ENCODE peak calls at places on chromosomes 5 and 9, in five cellular contexts. V, R, D, C and H are unnamed samples. For H3K9me3, the result is how much of the 10 kb centered on the place peaks cover.

GRCh38 chr9:34783951-34784487 is 74.1 kb upstream of the CCL21 start:
- DNase-seq in V (no peak), R (no peak), D (no peak), C (no peak), H (no peak)

GRCh38 chr5:71938886-71939285 is 168.4 kb upstream of the MAP1B start:
- DNase-seq in V (no peak), R (no peak), D (no peak), C (no peak), H (peak)

GRCh38 chr5:148559461-148559860 is 94.9 kb downstream of the HTR4 start:
- DNase-seq in V (no peak), R (no peak), D (no peak), C (no peak), H (no peak)

GRCh38 chr5:107869459-107870115 is 198.8 kb upstream of the EFNA5 start:
- DNase-seq in V (no peak), R (peak), D (no peak), C (no peak), H (peak)

GRCh38 chr9:27183151-27183550 is 74.1 kb downstream of the TEK start:
- DNase-seq in V (no peak), R (no peak), D (no peak), C (no peak), H (no peak)

GRCh38 chr9:114693248-114693895 is 11.4 kb upstream of the TEX48 start:
- DNase-seq in V (no peak), R (no peak), D (no peak), C (no peak), H (no peak)

GRCh38 chr5:9009931-9010652 is 535.8 kb downstream of the SEMA5A start:
- DNase-seq in V (no peak), R (peak), D (no peak), C (no peak), H (no peak)

GRCh38 chr5:40790947-40791593 is 7.1 kb downstream of the PRKAA1 start:
- DNase-seq in V (no peak), R (peak), D (no peak), C (no peak), H (no peak)

GRCh38 chr9:131382850-131383729 is 10.8 kb upstream of the PRRC2B start:
- DNase-seq in V (no peak), R (peak), D (peak), C (no peak), H (peak)

GRCh38 chr5:132221781-132222648 is 5.6 kb downstream of the P4HA2 start:
- DNase-seq in V (peak), R (peak), D (peak), C (peak), H (no peak)

GRCh38 chr5:136130581-136130980 is 2.1 kb upstream of the SMAD5 start:
- DNase-seq in V (no peak), R (no peak), D (no peak), C (no peak), H (no peak)

GRCh38 chr9:114033397-114034103 is 44.5 kb downstream of the AMBP start:
- DNase-seq in V (peak), R (no peak), D (no peak), C (no peak), H (peak)

GRCh38 chr9:89616411-89616810 is 11.6 kb downstream of the GADD45G start:
- DNase-seq in V (no peak), R (no peak), D (no peak), C (no peak), H (no peak)

GRCh38 chr5:172141949-172142319 is 46.1 kb downstream of the STK10 start:
- DNase-seq in V (no peak), R (no peak), D (no peak), C (no peak), H (no peak)

GRCh38 chr5:61275841-61276240 is 56.2 kb upstream of the ZSWIM6 start:
- DNase-seq in V (peak), R (peak), D (peak), C (no peak), H (no peak)

GRCh38 chr9:94945191-94946144 is 219.0 kb downstream of the AOPEP start:
- DNase-seq in V (no peak), R (peak), D (peak), C (peak), H (peak)

GRCh38 chr5:43553381-43553780 is 3.5 kb downstream of the PAIP1 start:
- DNase-seq in V (no peak), R (peak), D (no peak), C (no peak), H (no peak)

GRCh38 chr5:57320552-57320951 is 146.7 kb downstream of the GPBP1 start:
- DNase-seq in V (no peak), R (no peak), D (no peak), C (no peak), H (no peak)

GRCh38 chr5:55176176-55176818 is 3.3 kb upstream of the CDC20B start:
- DNase-seq in V (peak), R (no peak), D (peak), C (peak), H (peak)

GRCh38 chr5:128304121-128304520 is 220.6 kb downstream of the SLC12A2 start:
- DNase-seq in V (no peak), R (peak), D (no peak), C (no peak), H (no peak)

GRCh38 chr9:97220894-97221477 is 86.5 kb upstream of the CCDC180 start:
- DNase-seq in V (peak), R (no peak), D (no peak), C (no peak), H (peak)

GRCh38 chr9:33180526-33181184 is 13.5 kb upstream of the B4GALT1 start:
- DNase-seq in V (no peak), R (peak), D (no peak), C (no peak), H (no peak)

GRCh38 chr5:53996008-53996407 is 314.4 kb downstream of the ARL15 start:
- DNase-seq in V (no peak), R (no peak), D (no peak), C (no peak), H (no peak)

GRCh38 chr5:126499742-126500396 is 76.7 kb downstream of the GRAMD2B start:
- DNase-seq in V (no peak), R (no peak), D (no peak), C (no peak), H (peak)

GRCh38 chr5:36928947-36929346 is 52.4 kb downstream of the NIPBL start:
- DNase-seq in V (no peak), R (peak), D (no peak), C (no peak), H (no peak)

GRCh38 chr9:14349818-14350333 is 35.9 kb upstream of the NFIB start:
- DNase-seq in V (no peak), R (no peak), D (no peak), C (no peak), H (no peak)

GRCh38 chr5:133232011-133232410 is 180.2 kb downstream of the HSPA4 start:
- DNase-seq in V (no peak), R (no peak), D (no peak), C (no peak), H (no peak)

GRCh38 chr9:86405926-86406325 is 51.7 kb upstream of the TUT7 start:
- DNase-seq in V (no peak), R (peak), D (no peak), C (no peak), H (peak)

GRCh38 chr9:35555881-35556280 is 49.2 kb upstream of the TESK1 start:
- DNase-seq in V (no peak), R (no peak), D (no peak), C (no peak), H (no peak)

GRCh38 chr5:121503111-121503840 is 348.4 kb upstream of the FTMT start:
- DNase-seq in V (no peak), R (no peak), D (peak), C (no peak), H (peak)

GRCh38 chr9:86734762-86735161 is 212.5 kb downstream of the GAS1 start:
- DNase-seq in V (no peak), R (peak), D (no peak), C (no peak), H (no peak)

GRCh38 chr5:79069488-79070001 is at the start of the genes BHMT2 and DMGDH:
- DNase-seq in V (peak), R (peak), D (peak), C (peak), H (no peak)

GRCh38 chr5:163385276-163385675 is 52.1 kb upstream of the CCNG1 start:
- DNase-seq in V (no peak), R (no peak), D (peak), C (no peak), H (no peak)
- H3K27ac ChIP-seq in V (no peak), R (no peak), D (no peak), C (no peak), H (no peak)

GRCh38 chr5:1078851-1079250 is 33.0 kb downstream of the SLC12A7 start:
- DNase-seq in V (no peak), R (no peak), D (no peak), C (no peak), H (no peak)
- H3K9me3 ChIP-seq in V (under half), R (under half), D (under half), C (under half), H (under half)

GRCh38 chr5:35363387-35363965 is 133.2 kb upstream of the PRLR start:
- DNase-seq in V (no peak), R (no peak), D (no peak), C (no peak), H (no peak)
- H3K27ac ChIP-seq in V (no peak), R (no peak), D (no peak), C (no peak), H (no peak)

DNA sequence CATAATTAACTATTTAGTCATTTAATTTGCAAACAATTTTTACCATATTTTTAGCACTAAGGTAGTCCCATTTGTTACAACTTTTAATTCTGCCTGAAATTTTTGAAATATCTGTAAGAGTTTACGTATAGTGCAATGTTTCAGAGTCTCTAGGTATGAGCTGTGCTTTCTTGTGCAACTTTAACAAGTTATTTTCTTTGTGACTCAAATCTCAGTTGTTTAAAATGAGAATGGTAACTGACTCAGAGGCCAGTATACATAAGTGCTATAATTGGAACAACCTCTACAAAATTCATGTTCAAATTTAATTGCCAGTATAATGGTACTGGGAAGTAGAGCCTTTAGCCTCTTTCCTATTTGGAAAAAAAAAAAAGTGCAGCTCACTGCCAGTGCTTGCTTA is 14.2 kb upstream of the ZNF883 start:
- DNase-seq in V (no peak), R (peak), D (no peak), C (no peak), H (no peak)
- H3K9me3 ChIP-seq in V (half or more), R (under half), D (half or more), C (under half), H (under half)

GRCh38 chr5:59763545-59763944 is 130.0 kb downstream of the PDE4D start:
- DNase-seq in V (no peak), R (no peak), D (no peak), C (no peak), H (no peak)
- H3K27ac ChIP-seq in V (no peak), R (no peak), D (no peak), C (no peak), H (no peak)

GRCh38 chr5:178786859-178787499 is 56.5 kb upstream of the ZNF354A start:
- DNase-seq in V (no peak), R (peak), D (no peak), C (peak), H (peak)
- H3K9me3 ChIP-seq in V (under half), R (under half), D (under half), C (under half), H (under half)